ENCODE peak calls at places on chromosomes 3 and 15, in nine cellular contexts. I, T, B, M, K, A, G, R and Y are unnamed samples.

GRCh38 chr3:39177708-39178332 is 14.6 kb downstream of the XIRP1 start:
- DNase-seq in I (peak; percentile 93), T (peak; percentile 82), B (peak; percentile 95), M (peak; percentile 88), K (peak; percentile 97), A (peak; percentile 66), G (peak; percentile 87), R (no peak), Y (peak; percentile 87)

GRCh38 chr15:89143503-89144162 is 55.4 kb downstream of the ABHD2 start:
- DNase-seq in I (no peak), T (no peak), B (no peak), M (no peak), K (peak; percentile 90), A (no peak), G (no peak), R (no peak), Y (no peak)

GRCh38 chr15:44811347-44811746 is 75.0 kb downstream of the TRIM69 start:
- DNase-seq in I (no peak), T (no peak), B (no peak), M (no peak), K (no peak), A (peak; percentile 6), G (peak; percentile 47), R (no peak), Y (no peak)

GRCh38 chr3:179927191-179927590 is 109.5 kb downstream of the PEX5L start:
- DNase-seq in I (no peak), T (no peak), B (no peak), M (no peak), K (no peak), A (no peak), G (no peak), R (no peak), Y (no peak)

GRCh38 chr15:26451995-26452394 is 320.9 kb downstream of the GABRB3 start:
- DNase-seq in I (no peak), T (no peak), B (no peak), M (no peak), K (no peak), A (no peak), G (no peak), R (no peak), Y (no peak)

GRCh38 chr3:162041622-162042021 is 545.0 kb downstream of the OTOL1 start:
- DNase-seq in I (no peak), T (no peak), B (no peak), M (no peak), K (no peak), A (no peak), G (no peak), R (peak; percentile 39), Y (no peak)

GRCh38 chr3:126053513-126053912 is 30.4 kb downstream of the SLC41A3 start:
- DNase-seq in I (no peak), T (no peak), B (no peak), M (no peak), K (peak; percentile 23), A (no peak), G (no peak), R (no peak), Y (no peak)

GRCh38 chr3:18036486-18036885 is 294.1 kb upstream of the TBC1D5 start:
- DNase-seq in I (no peak), T (no peak), B (no peak), M (no peak), K (no peak), A (no peak), G (no peak), R (no peak), Y (no peak)

GRCh38 chr3:172711457-172711800 is 562 bp upstream of the NCEH1 start:
- DNase-seq in I (no peak), T (peak; percentile 79), B (no peak), M (no peak), K (no peak), A (no peak), G (peak; percentile 37), R (no peak), Y (no peak)

GRCh38 chr15:78006567-78007205 is 70.8 kb downstream of the TBC1D2B start:
- DNase-seq in I (no peak), T (no peak), B (peak; percentile 86), M (peak; percentile 94), K (no peak), A (no peak), G (peak; percentile 71), R (no peak), Y (peak; percentile 55)
- H3K4me1 ChIP-seq in I (peaks cover 17% of the 10 kb centered on the region), T (peaks cover 13% of the 10 kb centered on the region), B (peaks cover 7% of the 10 kb centered on the region), M (peaks cover 55% of the 10 kb centered on the region), K (peaks cover 18% of the 10 kb centered on the region), A (no peaks in the 10 kb centered on the region), G (peaks cover 42% of the 10 kb centered on the region), R (no peaks in the 10 kb centered on the region), Y (peaks cover 17% of the 10 kb centered on the region)

GRCh38 chr3:187139895-187140253 is 578 bp upstream of the RPL39L start:
- DNase-seq in I (no peak), T (no peak), B (no peak), M (no peak), K (no peak), A (no peak), G (no peak), R (no peak), Y (no peak)

GRCh38 chr3:187136347-187136746 is 2.9 kb downstream of the RPL39L start:
- DNase-seq in I (no peak), T (no peak), B (no peak), M (no peak), K (no peak), A (no peak), G (no peak), R (no peak), Y (no peak)

GRCh38 chr3:187136936-187137335 is 2.4 kb downstream of the RPL39L start:
- DNase-seq in I (no peak), T (no peak), B (no peak), M (no peak), K (peak; percentile 74), A (peak; percentile 40), G (no peak), R (no peak), Y (no peak)

GRCh38 chr3:187139126-187139894 is at the start of gene RPL39L:
- DNase-seq in I (peak; percentile 80), T (peak; percentile 86), B (peak; percentile 83), M (peak; percentile 81), K (peak; percentile 76), A (no peak), G (peak; percentile 87), R (peak; percentile 75), Y (peak; percentile 82)
- TF ChIP-seq POLR2A in I (peak; percentile 27), T (peak; percentile 76), B (peak; percentile 31), M (no peak), K (peak; percentile 18), A (no peak), G (peak; percentile 32), R (peak; percentile 78), Y (no peak)

GRCh38 chr3:23648965-23649328 is 156.8 kb upstream of the UBE2E1 start:
- DNase-seq in I (no peak), T (no peak), B (no peak), M (no peak), K (peak; percentile 9), A (no peak), G (peak; percentile 63), R (no peak), Y (no peak)
- H3K4me1 ChIP-seq in I (no peaks in the 10 kb centered on the region), T (peaks cover 26% of the 10 kb centered on the region), B (no peaks in the 10 kb centered on the region), M (no peaks in the 10 kb centered on the region), K (peaks cover 12% of the 10 kb centered on the region), A (peaks cover 4% of the 10 kb centered on the region), G (peaks cover 7% of the 10 kb centered on the region), R (peaks cover 12% of the 10 kb centered on the region), Y (no peaks in the 10 kb centered on the region)

GRCh38 chr3:67654099-67654831 is at the start of gene SUCLG2:
- DNase-seq in I (peak; percentile 87), T (peak; percentile 30), B (peak; percentile 94), M (peak; percentile 93), K (peak; percentile 75), A (peak; percentile 39), G (peak; percentile 95), R (peak; percentile 70), Y (peak; percentile 92)
- TF ChIP-seq POLR2A in I (peak; percentile 64), T (peak; percentile 68), B (peak; percentile 91), M (peak; percentile 6), K (peak; percentile 86), A (peak; percentile 71), G (peak; percentile 76), R (peak; percentile 73), Y (peak; percentile 45)

GRCh38 chr15:64623347-64624024 is 151.9 kb downstream of the RBPMS2 start:
- DNase-seq in I (no peak), T (no peak), B (no peak), M (no peak), K (peak; percentile 24), A (no peak), G (no peak), R (no peak), Y (no peak)

GRCh38 chr15:64620991-64621495 is 154.3 kb downstream of the RBPMS2 start:
- DNase-seq in I (no peak), T (no peak), B (no peak), M (no peak), K (no peak), A (no peak), G (no peak), R (no peak), Y (no peak)

GRCh38 chr15:64624242-64624641 is 151.1 kb downstream of the RBPMS2 start:
- DNase-seq in I (no peak), T (no peak), B (no peak), M (no peak), K (no peak), A (no peak), G (no peak), R (no peak), Y (no peak)

GRCh38 chr15:64619880-64620839 is 155.2 kb downstream of the RBPMS2 start:
- DNase-seq in I (no peak), T (no peak), B (no peak), M (no peak), K (peak; percentile 79), A (no peak), G (no peak), R (no peak), Y (no peak)

GRCh38 chr15:64622410-64623260 is 152.8 kb downstream of the RBPMS2 start:
- DNase-seq in I (no peak), T (no peak), B (no peak), M (no peak), K (no peak), A (no peak), G (peak; percentile 19), R (no peak), Y (no peak)
- H3K4me1 ChIP-seq in I (no peaks in the 10 kb centered on the region), T (peaks cover 30% of the 10 kb centered on the region), B (no peaks in the 10 kb centered on the region), M (peaks cover 21% of the 10 kb centered on the region), K (peaks cover 6% of the 10 kb centered on the region), A (no peaks in the 10 kb centered on the region), G (peaks cover 19% of the 10 kb centered on the region), R (peaks cover 9% of the 10 kb centered on the region), Y (peaks cover 8% of the 10 kb centered on the region)

GRCh38 chr15:47496343-47497185 is 220.7 kb upstream of the SEMA6D start:
- DNase-seq in I (no peak), T (no peak), B (no peak), M (no peak), K (no peak), A (no peak), G (no peak), R (no peak), Y (no peak)
- TF ChIP-seq POLR2A in I (no peak), T (no peak), B (no peak), M (no peak), K (no peak), A (no peak), G (no peak), R (no peak), Y (no peak)

GRCh38 chr15:70196314-70197291 is 98.9 kb upstream of the TLE3 start:
- DNase-seq in I (no peak), T (no peak), B (peak; percentile 89), M (peak; percentile 34), K (peak; percentile 88), A (no peak), G (peak; percentile 60), R (peak; percentile 64), Y (peak; percentile 65)
- H3K4me1 ChIP-seq in I (peaks cover 14% of the 10 kb centered on the region), T (peaks cover 9% of the 10 kb centered on the region), B (no peaks in the 10 kb centered on the region), M (peaks cover 12% of the 10 kb centered on the region), K (peaks cover 14% of the 10 kb centered on the region), A (peaks cover 13% of the 10 kb centered on the region), G (peaks cover 10% of the 10 kb centered on the region), R (peaks cover 22% of the 10 kb centered on the region), Y (peaks cover 15% of the 10 kb centered on the region)